ENCODE peak calls at places on chromosomes 6 and 20, in nine cellular contexts. One of them, this sample, is unnamed.

GRCh38 chr6:110898111-110898510 is 23.5 kb downstream of the AMD1 start:
- DNase-seq in stomach: no peak
- DNase-seq in MM.1S: no peak
- DNase-seq in adrenal gland: no peak
- DNase-seq in transverse colon: no peak
- DNase-seq in astrocyte of the cerebellum: no peak
- DNase-seq in RWPE2: no peak
- DNase-seq in osteocyte: no peak
- DNase-seq in activated B cell treated with CpG ODN at 0.5 μM for 24 hours: no peak
- DNase-seq in this sample: no peak

GRCh38 chr20:14055127-14055742 is 59.9 kb downstream of the MACROD2 start:
- DNase-seq in stomach: no peak
- DNase-seq in MM.1S: peak
- DNase-seq in adrenal gland: peak
- DNase-seq in transverse colon: no peak
- DNase-seq in astrocyte of the cerebellum: peak
- DNase-seq in RWPE2: no peak
- DNase-seq in osteocyte: no peak
- DNase-seq in activated B cell treated with CpG ODN at 0.5 μM for 24 hours: no peak
- DNase-seq in this sample: no peak

GRCh38 chr6:41958022-41958856 is 16.6 kb upstream of the CCND3 start:
- DNase-seq in stomach: no peak
- DNase-seq in MM.1S: no peak
- DNase-seq in adrenal gland: no peak
- DNase-seq in transverse colon: no peak
- DNase-seq in astrocyte of the cerebellum: no peak
- DNase-seq in RWPE2: no peak
- DNase-seq in osteocyte: no peak
- DNase-seq in activated B cell treated with CpG ODN at 0.5 μM for 24 hours: no peak
- DNase-seq in this sample: no peak

GRCh38 chr6:94350833-94351232 is 931.5 kb upstream of the EPHA7 start:
- DNase-seq in stomach: no peak
- DNase-seq in MM.1S: no peak
- DNase-seq in adrenal gland: no peak
- DNase-seq in transverse colon: no peak
- DNase-seq in astrocyte of the cerebellum: no peak
- DNase-seq in RWPE2: no peak
- DNase-seq in osteocyte: no peak
- DNase-seq in activated B cell treated with CpG ODN at 0.5 μM for 24 hours: no peak
- DNase-seq in this sample: no peak

GRCh38 chr6:3612341-3613041 is 139.0 kb downstream of the PXDC1 start:
- DNase-seq in stomach: no peak
- DNase-seq in MM.1S: no peak
- DNase-seq in adrenal gland: peak
- DNase-seq in transverse colon: no peak
- DNase-seq in astrocyte of the cerebellum: peak
- DNase-seq in RWPE2: no peak
- DNase-seq in osteocyte: no peak
- DNase-seq in activated B cell treated with CpG ODN at 0.5 μM for 24 hours: no peak
- DNase-seq in this sample: no peak

GRCh38 chr6:128696651-128697391 is 176.4 kb upstream of the PTPRK start:
- DNase-seq in stomach: no peak
- DNase-seq in MM.1S: no peak
- DNase-seq in adrenal gland: no peak
- DNase-seq in transverse colon: no peak
- DNase-seq in astrocyte of the cerebellum: peak
- DNase-seq in RWPE2: no peak
- DNase-seq in osteocyte: no peak
- DNase-seq in activated B cell treated with CpG ODN at 0.5 μM for 24 hours: no peak
- DNase-seq in this sample: no peak

GRCh38 chr6:8814440-8815000 is 379.2 kb upstream of the SLC35B3 start:
- DNase-seq in stomach: no peak
- DNase-seq in MM.1S: no peak
- DNase-seq in adrenal gland: no peak
- DNase-seq in transverse colon: no peak
- DNase-seq in astrocyte of the cerebellum: no peak
- DNase-seq in RWPE2: no peak
- DNase-seq in osteocyte: no peak
- DNase-seq in activated B cell treated with CpG ODN at 0.5 μM for 24 hours: no peak
- DNase-seq in this sample: no peak

GRCh38 chr6:125197795-125198269 is 44.3 kb downstream of the TPD52L1 start:
- DNase-seq in stomach: peak
- DNase-seq in MM.1S: no peak
- DNase-seq in adrenal gland: peak
- DNase-seq in transverse colon: peak
- DNase-seq in astrocyte of the cerebellum: peak
- DNase-seq in RWPE2: no peak
- DNase-seq in osteocyte: no peak
- DNase-seq in activated B cell treated with CpG ODN at 0.5 μM for 24 hours: no peak
- DNase-seq in this sample: no peak

GRCh38 chr6:15481892-15482291 is 180.9 kb downstream of the DTNBP1 start:
- DNase-seq in stomach: no peak
- DNase-seq in MM.1S: peak
- DNase-seq in adrenal gland: no peak
- DNase-seq in transverse colon: no peak
- DNase-seq in astrocyte of the cerebellum: no peak
- DNase-seq in RWPE2: no peak
- DNase-seq in osteocyte: no peak
- DNase-seq in activated B cell treated with CpG ODN at 0.5 μM for 24 hours: no peak
- DNase-seq in this sample: no peak

GRCh38 chr6:87540541-87540940 is 49.2 kb downstream of the RARS2 start:
- DNase-seq in stomach: no peak
- DNase-seq in MM.1S: no peak
- DNase-seq in adrenal gland: peak
- DNase-seq in transverse colon: no peak
- DNase-seq in astrocyte of the cerebellum: no peak
- DNase-seq in RWPE2: no peak
- DNase-seq in osteocyte: no peak
- DNase-seq in activated B cell treated with CpG ODN at 0.5 μM for 24 hours: no peak
- DNase-seq in this sample: no peak

GRCh38 chr6:111450087-111450486 is 32.9 kb downstream of the REV3L start:
- DNase-seq in stomach: no peak
- DNase-seq in MM.1S: no peak
- DNase-seq in adrenal gland: no peak
- DNase-seq in transverse colon: no peak
- DNase-seq in astrocyte of the cerebellum: no peak
- DNase-seq in RWPE2: no peak
- DNase-seq in osteocyte: no peak
- DNase-seq in activated B cell treated with CpG ODN at 0.5 μM for 24 hours: no peak
- DNase-seq in this sample: no peak

GRCh38 chr20:11267131-11267761 is 593.4 kb upstream of the JAG1 start:
- DNase-seq in stomach: no peak
- DNase-seq in MM.1S: no peak
- DNase-seq in adrenal gland: peak
- DNase-seq in transverse colon: no peak
- DNase-seq in astrocyte of the cerebellum: peak
- DNase-seq in RWPE2: peak
- DNase-seq in osteocyte: peak
- DNase-seq in activated B cell treated with CpG ODN at 0.5 μM for 24 hours: no peak
- DNase-seq in this sample: no peak

GRCh38 chr20:41321003-41321402 is 3.5 kb upstream of the ZHX3 start:
- DNase-seq in stomach: no peak
- DNase-seq in MM.1S: no peak
- DNase-seq in adrenal gland: no peak
- DNase-seq in transverse colon: no peak
- DNase-seq in astrocyte of the cerebellum: no peak
- DNase-seq in RWPE2: no peak
- DNase-seq in osteocyte: no peak
- DNase-seq in activated B cell treated with CpG ODN at 0.5 μM for 24 hours: no peak
- DNase-seq in this sample: no peak

GRCh38 chr20:49280463-49281058 is 2.7 kb upstream of the ZNFX1 start:
- DNase-seq in stomach: no peak
- DNase-seq in MM.1S: no peak
- DNase-seq in adrenal gland: no peak
- DNase-seq in transverse colon: no peak
- DNase-seq in astrocyte of the cerebellum: no peak
- DNase-seq in RWPE2: no peak
- DNase-seq in osteocyte: no peak
- DNase-seq in activated B cell treated with CpG ODN at 0.5 μM for 24 hours: no peak
- DNase-seq in this sample: no peak
- TF ChIP-seq CTCF in stomach: no peak
- TF ChIP-seq CTCF in MM.1S: no peak
- TF ChIP-seq CTCF in adrenal gland: no peak
- TF ChIP-seq CTCF in transverse colon: no peak
- TF ChIP-seq CTCF in astrocyte of the cerebellum: no peak
- TF ChIP-seq CTCF in RWPE2: no peak
- TF ChIP-seq CTCF in osteocyte: no peak
- TF ChIP-seq CTCF in activated B cell treated with CpG ODN at 0.5 μM for 24 hours: no peak
- TF ChIP-seq CTCF in this sample: no peak

DNA sequence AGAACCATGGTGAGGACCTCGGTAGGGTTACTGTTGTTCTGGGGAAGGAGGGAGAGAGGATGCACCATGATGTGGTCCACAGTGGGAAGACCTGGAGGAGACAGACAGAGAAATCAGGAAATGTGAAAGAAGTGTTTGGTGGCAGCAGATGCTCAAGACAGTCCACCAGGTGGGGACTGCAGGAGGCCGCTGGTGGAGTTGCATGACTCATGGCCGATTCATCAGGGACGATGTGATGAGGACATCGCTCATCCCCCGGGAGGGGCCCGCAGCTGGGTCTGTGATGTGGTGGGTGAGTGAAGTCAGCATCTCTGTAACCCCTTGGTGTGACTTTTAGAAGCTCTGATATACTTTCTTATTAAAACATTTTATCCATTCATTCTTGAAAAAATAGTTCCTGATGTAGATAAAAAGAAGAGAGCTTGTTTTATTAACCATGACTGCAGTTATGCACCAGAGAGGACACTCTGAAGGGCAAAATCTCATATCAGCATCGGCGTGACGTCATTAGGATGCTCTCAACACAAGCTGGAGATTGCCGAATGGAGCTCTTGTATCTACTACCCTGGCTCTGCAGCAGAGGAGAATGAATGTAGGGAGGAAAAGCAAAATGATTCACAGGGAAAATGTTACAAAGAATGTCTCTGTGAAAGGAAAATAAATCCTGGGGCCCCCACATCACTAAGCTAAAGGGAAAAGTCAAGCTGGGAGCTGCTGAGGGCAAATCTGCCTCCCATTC is 71.2 kb downstream of the RAMACL start:
- DNase-seq in stomach: no peak
- DNase-seq in MM.1S: no peak
- DNase-seq in adrenal gland: peak
- DNase-seq in transverse colon: peak
- DNase-seq in astrocyte of the cerebellum: peak
- DNase-seq in RWPE2: peak
- DNase-seq in osteocyte: no peak
- DNase-seq in activated B cell treated with CpG ODN at 0.5 μM for 24 hours: peak
- DNase-seq in this sample: no peak
- TF ChIP-seq CTCF in stomach: no peak
- TF ChIP-seq CTCF in MM.1S: no peak
- TF ChIP-seq CTCF in adrenal gland: no peak
- TF ChIP-seq CTCF in transverse colon: no peak
- TF ChIP-seq CTCF in astrocyte of the cerebellum: peak
- TF ChIP-seq CTCF in RWPE2: peak
- TF ChIP-seq CTCF in osteocyte: peak
- TF ChIP-seq CTCF in activated B cell treated with CpG ODN at 0.5 μM for 24 hours: no peak
- TF ChIP-seq CTCF in this sample: no peak

GRCh38 chr6:43120101-43120730 is 44.1 kb downstream of the PTK7 start:
- DNase-seq in stomach: no peak
- DNase-seq in MM.1S: no peak
- DNase-seq in adrenal gland: no peak
- DNase-seq in transverse colon: no peak
- DNase-seq in astrocyte of the cerebellum: no peak
- DNase-seq in RWPE2: no peak
- DNase-seq in osteocyte: no peak
- DNase-seq in activated B cell treated with CpG ODN at 0.5 μM for 24 hours: no peak
- DNase-seq in this sample: no peak

GRCh38 chr6:43122146-43122545 is 46.0 kb downstream of the PTK7 start:
- DNase-seq in stomach: no peak
- DNase-seq in MM.1S: no peak
- DNase-seq in adrenal gland: no peak
- DNase-seq in transverse colon: no peak
- DNase-seq in astrocyte of the cerebellum: no peak
- DNase-seq in RWPE2: no peak
- DNase-seq in osteocyte: no peak
- DNase-seq in activated B cell treated with CpG ODN at 0.5 μM for 24 hours: no peak
- DNase-seq in this sample: no peak

GRCh38 chr6:43119456-43119855 is 43.3 kb downstream of the PTK7 start:
- DNase-seq in stomach: no peak
- DNase-seq in MM.1S: no peak
- DNase-seq in adrenal gland: no peak
- DNase-seq in transverse colon: no peak
- DNase-seq in astrocyte of the cerebellum: no peak
- DNase-seq in RWPE2: no peak
- DNase-seq in osteocyte: no peak
- DNase-seq in activated B cell treated with CpG ODN at 0.5 μM for 24 hours: no peak
- DNase-seq in this sample: no peak

GRCh38 chr6:43123691-43124314 is 47.3 kb upstream of the SRF start:
- DNase-seq in stomach: no peak
- DNase-seq in MM.1S: no peak
- DNase-seq in adrenal gland: no peak
- DNase-seq in transverse colon: no peak
- DNase-seq in astrocyte of the cerebellum: no peak
- DNase-seq in RWPE2: no peak
- DNase-seq in osteocyte: no peak
- DNase-seq in activated B cell treated with CpG ODN at 0.5 μM for 24 hours: no peak
- DNase-seq in this sample: no peak

DNA sequence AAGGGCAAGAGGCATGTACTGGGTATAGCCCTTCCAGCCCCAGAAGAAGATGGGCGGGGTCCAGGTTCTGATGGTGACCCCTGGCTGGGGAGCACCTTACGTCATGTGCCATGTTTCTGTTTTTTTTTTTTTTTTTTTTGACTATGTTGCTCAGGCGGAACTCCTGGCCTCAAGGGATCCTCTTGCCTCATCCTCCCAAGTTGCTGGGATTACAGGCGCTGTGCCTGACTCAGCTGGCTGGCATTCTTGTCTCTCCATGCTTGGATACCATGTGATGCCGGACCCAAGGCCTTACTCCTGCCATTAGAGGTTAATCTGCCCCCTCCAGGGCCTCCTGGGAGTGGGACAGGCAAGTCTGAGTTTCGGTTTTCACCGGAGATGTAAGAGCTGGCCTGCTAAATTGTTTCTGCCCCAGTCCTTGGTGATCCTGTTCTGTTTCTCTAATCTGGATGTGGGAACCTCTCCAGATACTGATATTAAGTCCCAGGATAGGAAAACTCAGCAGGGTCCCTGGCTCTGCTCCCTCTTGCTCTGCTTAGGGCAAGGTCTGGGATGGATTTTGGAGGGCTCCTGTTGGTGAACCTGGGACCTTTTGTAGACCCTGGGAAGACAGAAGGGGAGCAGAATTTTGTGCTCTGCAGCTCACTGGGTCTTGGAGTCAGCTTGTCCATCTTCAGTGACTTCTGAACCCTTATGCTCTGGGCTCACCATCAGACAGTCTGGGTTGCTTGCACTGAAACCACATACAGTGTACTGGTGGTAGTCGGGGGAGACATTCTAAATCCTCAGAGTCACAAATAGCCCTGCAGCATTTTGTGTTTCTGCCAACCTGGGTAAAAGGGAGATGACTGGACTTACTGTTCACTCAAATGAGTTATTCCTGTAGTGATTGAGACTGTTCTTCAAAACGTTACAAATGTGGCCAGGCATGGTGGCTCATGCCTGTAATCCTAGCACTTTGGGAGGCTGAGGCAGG is 45.1 kb downstream of the PTK7 start:
- DNase-seq in stomach: no peak
- DNase-seq in MM.1S: no peak
- DNase-seq in adrenal gland: peak
- DNase-seq in transverse colon: peak
- DNase-seq in astrocyte of the cerebellum: peak
- DNase-seq in RWPE2: peak
- DNase-seq in osteocyte: peak
- DNase-seq in activated B cell treated with CpG ODN at 0.5 μM for 24 hours: no peak
- DNase-seq in this sample: no peak
- TF ChIP-seq CTCF in stomach: no peak
- TF ChIP-seq CTCF in MM.1S: no peak
- TF ChIP-seq CTCF in adrenal gland: no peak
- TF ChIP-seq CTCF in transverse colon: no peak
- TF ChIP-seq CTCF in astrocyte of the cerebellum: no peak
- TF ChIP-seq CTCF in RWPE2: peak
- TF ChIP-seq CTCF in osteocyte: no peak
- TF ChIP-seq CTCF in activated B cell treated with CpG ODN at 0.5 μM for 24 hours: no peak
- TF ChIP-seq CTCF in this sample: no peak

GRCh38 chr6:30670760-30671527 is 1.9 kb downstream of the DHX16 start:
- DNase-seq in stomach: no peak
- DNase-seq in MM.1S: no peak
- DNase-seq in adrenal gland: no peak
- DNase-seq in transverse colon: no peak
- DNase-seq in astrocyte of the cerebellum: no peak
- DNase-seq in RWPE2: no peak
- DNase-seq in osteocyte: no peak
- DNase-seq in activated B cell treated with CpG ODN at 0.5 μM for 24 hours: no peak
- DNase-seq in this sample: no peak
- TF ChIP-seq CTCF in stomach: no peak
- TF ChIP-seq CTCF in MM.1S: no peak
- TF ChIP-seq CTCF in adrenal gland: no peak
- TF ChIP-seq CTCF in transverse colon: no peak
- TF ChIP-seq CTCF in astrocyte of the cerebellum: peak
- TF ChIP-seq CTCF in RWPE2: no peak
- TF ChIP-seq CTCF in osteocyte: peak
- TF ChIP-seq CTCF in activated B cell treated with CpG ODN at 0.5 μM for 24 hours: no peak
- TF ChIP-seq CTCF in this sample: peak